ENCODE peak calls at places on chromosomes 6 and 20, in eight cellular contexts. I is foreskin keratinocyte, M is HTR-8/SVneo, Z is left lobe of liver, Y is HS-5, K is Kasumi-1, P is neural crest cell, E is T-helper 2 cell. Q is an unnamed sample.

GRCh38 chr20:42024653-42025052 is 406.5 kb upstream of the CHD6 start:
- DNase-seq in I (no peak), M (no peak), Z (no peak), Y (no peak), K (peak; percentile 0), P (peak; percentile 34), E (no peak), Q (no peak)

GRCh38 chr20:36929290-36929689 is 22.2 kb downstream of the SAMHD1 start:
- DNase-seq in I (no peak), M (no peak), Z (no peak), Y (no peak), K (no peak), P (no peak), E (no peak), Q (peak; percentile 22)

GRCh38 chr6:129981598-129981997 is 36.8 kb upstream of the L3MBTL3 start:
- DNase-seq in I (no peak), M (no peak), Z (no peak), Y (no peak), K (no peak), P (no peak), E (no peak), Q (no peak)

GRCh38 chr6:14763139-14763538 is 482.7 kb upstream of the JARID2 start:
- DNase-seq in I (peak; percentile 85), M (peak; percentile 26), Z (no peak), Y (peak; percentile 13), K (no peak), P (no peak), E (no peak), Q (peak; percentile 9)

GRCh38 chr6:32940656-32941411 is at the start of gene HLA-DMB:
- DNase-seq in I (no peak), M (peak; percentile 85), Z (no peak), Y (peak; percentile 40), K (peak; percentile 30), P (no peak), E (peak; percentile 64), Q (peak; percentile 65)

GRCh38 chr20:47286681-47287080 is 69.8 kb downstream of the ZMYND8 start:
- DNase-seq in I (no peak), M (no peak), Z (no peak), Y (no peak), K (no peak), P (no peak), E (no peak), Q (no peak)

GRCh38 chr6:113690255-113690956 is 166.7 kb upstream of the MARCKS start:
- DNase-seq in I (peak; percentile 82), M (peak; percentile 59), Z (no peak), Y (peak; percentile 75), K (no peak), P (no peak), E (no peak), Q (peak; percentile 78)

GRCh38 chr20:11719153-11719552 is 198.5 kb upstream of the BTBD3 start:
- DNase-seq in I (no peak), M (no peak), Z (no peak), Y (no peak), K (no peak), P (no peak), E (no peak), Q (no peak)

GRCh38 chr20:51486197-51487005 is 56.1 kb downstream of the NFATC2 start:
- DNase-seq in I (no peak), M (no peak), Z (no peak), Y (no peak), K (no peak), P (no peak), E (no peak), Q (no peak)

GRCh38 chr20:21389368-21389767 is 8.0 kb downstream of the NKX2-4 start:
- DNase-seq in I (no peak), M (no peak), Z (no peak), Y (no peak), K (no peak), P (no peak), E (no peak), Q (no peak)

GRCh38 chr20:62980970-62981369 is 25.8 kb downstream of the BHLHE23 start:
- DNase-seq in I (no peak), M (no peak), Z (no peak), Y (no peak), K (peak; percentile 13), P (peak; percentile 59), E (peak; percentile 56), Q (peak; percentile 30)

GRCh38 chr20:48750941-48751620 is 76.7 kb downstream of the PREX1 start:
- DNase-seq in I (no peak), M (no peak), Z (no peak), Y (no peak), K (peak; percentile 86), P (peak; percentile 65), E (peak; percentile 69), Q (no peak)

GRCh38 chr6:100353276-100354015 is 111.3 kb downstream of the SIM1 start:
- DNase-seq in I (no peak), M (no peak), Z (no peak), Y (no peak), K (no peak), P (no peak), E (no peak), Q (peak; percentile 88)

GRCh38 chr6:72826033-72826432 is 204.2 kb downstream of the KCNQ5 start:
- DNase-seq in I (peak; percentile 58), M (no peak), Z (no peak), Y (peak; percentile 44), K (no peak), P (no peak), E (no peak), Q (no peak)

GRCh38 chr6:11212625-11213024 is 19.8 kb downstream of the NEDD9 start:
- DNase-seq in I (no peak), M (peak; percentile 37), Z (no peak), Y (peak; percentile 86), K (no peak), P (no peak), E (no peak), Q (peak; percentile 72)

GRCh38 chr20:5030348-5031205 is 29.3 kb upstream of the SLC23A2 start:
- DNase-seq in I (no peak), M (no peak), Z (no peak), Y (no peak), K (no peak), P (no peak), E (no peak), Q (no peak)

GRCh38 chr6:132919028-132919427 is 104.7 kb downstream of the RPS12 start:
- DNase-seq in I (no peak), M (no peak), Z (no peak), Y (no peak), K (no peak), P (no peak), E (no peak), Q (no peak)

GRCh38 chr6:127608554-127609270 is 31.7 kb downstream of the C6orf58 start:
- DNase-seq in I (no peak), M (no peak), Z (no peak), Y (no peak), K (no peak), P (no peak), E (no peak), Q (no peak)

GRCh38 chr20:48332555-48332954 is 495.2 kb downstream of the PREX1 start:
- DNase-seq in I (no peak), M (no peak), Z (no peak), Y (no peak), K (no peak), P (no peak), E (no peak), Q (no peak)

GRCh38 chr6:38773338-38773737 is 58.2 kb downstream of the DNAH8 start:
- DNase-seq in I (no peak), M (no peak), Z (no peak), Y (no peak), K (peak; percentile 12), P (no peak), E (no peak), Q (no peak)

GRCh38 chr6:2935566-2936291 is 32.6 kb upstream of the SERPINB9 start:
- DNase-seq in I (no peak), M (no peak), Z (peak; percentile 37), Y (no peak), K (no peak), P (no peak), E (no peak), Q (no peak)